ENCODE peak calls at places on chromosomes 4 and X, in four cellular contexts. S is KG1, F is DMS 273 treated with DMSO at 0.1 percent for 48 hours, I is T-helper 2 cell. P is an unnamed sample.

GRCh38 chr4:1578301-1578781 is 105.8 kb downstream of the FAM53A start:
- DNase-seq in S (no peak), F (no peak), I (no peak), P (no peak)

GRCh38 chrX:74232859-74233258 is 71.1 kb upstream of the ZCCHC13 start:
- DNase-seq in S (no peak), F (peak; percentile 30), I (no peak), P (no peak)

GRCh38 chr4:83043801-83044407 is 8.9 kb downstream of the COPS4 start:
- DNase-seq in S (no peak), F (no peak), I (no peak), P (no peak)

GRCh38 chr4:119244832-119245231 is 32.3 kb downstream of the USP53 start:
- DNase-seq in S (no peak), F (no peak), I (no peak), P (peak; percentile 3)

GRCh38 chr4:65789850-65790249 is 119.6 kb upstream of the EPHA5 start:
- DNase-seq in S (no peak), F (no peak), I (no peak), P (no peak)

GRCh38 chrX:68646421-68646820 is 1.0 kb upstream of the STARD8 start:
- DNase-seq in S (no peak), F (no peak), I (no peak), P (no peak)

GRCh38 chrX:37420756-37421155 is 71.6 kb downstream of the PRRG1 start:
- DNase-seq in S (no peak), F (no peak), I (no peak), P (no peak)

GRCh38 chr4:150389896-150390530 is 191.9 kb upstream of the MAB21L2 start:
- DNase-seq in S (no peak), F (no peak), I (no peak), P (no peak)

GRCh38 chr4:16082424-16083216 is 1.2 kb downstream of the PROM1 start:
- DNase-seq in S (no peak), F (no peak), I (no peak), P (no peak)